ENCODE peak calls at places on chromosomes 16 and 17, in nine cellular contexts. One of them, this sample, is unnamed.

GRCh38 chr17:67439269-67439668 is 62.2 kb downstream of the PITPNC1 start:
- DNase-seq in OCI-LY7: no peak
- DNase-seq in stimulated activated CD4-positive, alpha-beta T cell treated with anti-CD3 and anti-CD28 coated beads, Interleukin-1b, Interleukin-23, amount 100 ng/mL, for 1 hour: no peak
- DNase-seq in colonic mucosa: no peak
- DNase-seq in adrenal gland: no peak
- DNase-seq in HL-60: no peak
- DNase-seq in NCI-H1417: no peak
- DNase-seq in GM13976: no peak
- DNase-seq in small intestine: no peak
- DNase-seq in this sample: no peak

GRCh38 chr17:75059369-75060345 is 12.6 kb downstream of the KCTD2 start:
- DNase-seq in stimulated activated CD4-positive, alpha-beta T cell treated with anti-CD3 and anti-CD28 coated beads, Interleukin-1b, Interleukin-23, amount 100 ng/mL, for 1 hour: no peak
- DNase-seq in adrenal gland: no peak
- DNase-seq in NCI-H1417: no peak
- DNase-seq in GM13976: peak
- DNase-seq in OCI-LY7: peak
- DNase-seq in colonic mucosa: no peak
- DNase-seq in small intestine: peak
- DNase-seq in HL-60: no peak
- DNase-seq in this sample: peak

GRCh38 chr16:77759821-77760220 is 28.5 kb upstream of the VAT1L start:
- DNase-seq in GM13976: no peak
- DNase-seq in NCI-H1417: no peak
- DNase-seq in colonic mucosa: no peak
- DNase-seq in OCI-LY7: no peak
- DNase-seq in HL-60: no peak
- DNase-seq in adrenal gland: no peak
- DNase-seq in small intestine: no peak
- DNase-seq in stimulated activated CD4-positive, alpha-beta T cell treated with anti-CD3 and anti-CD28 coated beads, Interleukin-1b, Interleukin-23, amount 100 ng/mL, for 1 hour: no peak
- DNase-seq in this sample: no peak

GRCh38 chr17:37301288-37301687 is 74.5 kb upstream of the C17orf78 start:
- DNase-seq in adrenal gland: peak
- DNase-seq in OCI-LY7: no peak
- DNase-seq in HL-60: no peak
- DNase-seq in stimulated activated CD4-positive, alpha-beta T cell treated with anti-CD3 and anti-CD28 coated beads, Interleukin-1b, Interleukin-23, amount 100 ng/mL, for 1 hour: no peak
- DNase-seq in GM13976: no peak
- DNase-seq in colonic mucosa: no peak
- DNase-seq in NCI-H1417: no peak
- DNase-seq in small intestine: no peak
- DNase-seq in this sample: no peak

GRCh38 chr16:1941162-1941923 is 1.7 kb downstream of the MSRB1 start:
- DNase-seq in OCI-LY7: peak
- DNase-seq in adrenal gland: no peak
- DNase-seq in small intestine: no peak
- DNase-seq in GM13976: no peak
- DNase-seq in colonic mucosa: peak
- DNase-seq in HL-60: peak
- DNase-seq in NCI-H1417: no peak
- DNase-seq in stimulated activated CD4-positive, alpha-beta T cell treated with anti-CD3 and anti-CD28 coated beads, Interleukin-1b, Interleukin-23, amount 100 ng/mL, for 1 hour: no peak
- DNase-seq in this sample: no peak

GRCh38 chr17:37702605-37703004 is 42.3 kb downstream of the HNF1B start:
- DNase-seq in adrenal gland: no peak
- DNase-seq in colonic mucosa: peak
- DNase-seq in GM13976: no peak
- DNase-seq in small intestine: peak
- DNase-seq in OCI-LY7: no peak
- DNase-seq in stimulated activated CD4-positive, alpha-beta T cell treated with anti-CD3 and anti-CD28 coated beads, Interleukin-1b, Interleukin-23, amount 100 ng/mL, for 1 hour: no peak
- DNase-seq in HL-60: no peak
- DNase-seq in NCI-H1417: no peak
- DNase-seq in this sample: no peak

GRCh38 chr17:68457168-68457538 is at the start of gene WIPI1:
- DNase-seq in NCI-H1417: no peak
- DNase-seq in OCI-LY7: peak
- DNase-seq in adrenal gland: peak
- DNase-seq in GM13976: no peak
- DNase-seq in stimulated activated CD4-positive, alpha-beta T cell treated with anti-CD3 and anti-CD28 coated beads, Interleukin-1b, Interleukin-23, amount 100 ng/mL, for 1 hour: no peak
- DNase-seq in small intestine: no peak
- DNase-seq in colonic mucosa: peak
- DNase-seq in HL-60: no peak
- DNase-seq in this sample: no peak

GRCh38 chr17:78974635-78975591 is 4.8 kb downstream of the LGALS3BP start:
- DNase-seq in HL-60: no peak
- DNase-seq in adrenal gland: peak
- DNase-seq in small intestine: no peak
- DNase-seq in OCI-LY7: peak
- DNase-seq in NCI-H1417: peak
- DNase-seq in GM13976: no peak
- DNase-seq in colonic mucosa: peak
- DNase-seq in stimulated activated CD4-positive, alpha-beta T cell treated with anti-CD3 and anti-CD28 coated beads, Interleukin-1b, Interleukin-23, amount 100 ng/mL, for 1 hour: no peak
- DNase-seq in this sample: peak

GRCh38 chr17:63222655-63223054 is 223.5 kb downstream of the CYB561 start:
- DNase-seq in NCI-H1417: no peak
- DNase-seq in colonic mucosa: no peak
- DNase-seq in OCI-LY7: no peak
- DNase-seq in small intestine: no peak
- DNase-seq in stimulated activated CD4-positive, alpha-beta T cell treated with anti-CD3 and anti-CD28 coated beads, Interleukin-1b, Interleukin-23, amount 100 ng/mL, for 1 hour: no peak
- DNase-seq in GM13976: no peak
- DNase-seq in adrenal gland: no peak
- DNase-seq in HL-60: no peak
- DNase-seq in this sample: no peak

GRCh38 chr17:57515662-57516211 is 229.4 kb downstream of the CCDC182 start:
- DNase-seq in HL-60: no peak
- DNase-seq in colonic mucosa: no peak
- DNase-seq in NCI-H1417: no peak
- DNase-seq in stimulated activated CD4-positive, alpha-beta T cell treated with anti-CD3 and anti-CD28 coated beads, Interleukin-1b, Interleukin-23, amount 100 ng/mL, for 1 hour: no peak
- DNase-seq in small intestine: no peak
- DNase-seq in GM13976: no peak
- DNase-seq in OCI-LY7: peak
- DNase-seq in adrenal gland: no peak
- DNase-seq in this sample: no peak

GRCh38 chr17:78476973-78477372 is 98.5 kb downstream of the PGS1 start:
- DNase-seq in stimulated activated CD4-positive, alpha-beta T cell treated with anti-CD3 and anti-CD28 coated beads, Interleukin-1b, Interleukin-23, amount 100 ng/mL, for 1 hour: no peak
- DNase-seq in adrenal gland: no peak
- DNase-seq in colonic mucosa: no peak
- DNase-seq in OCI-LY7: no peak
- DNase-seq in NCI-H1417: no peak
- DNase-seq in GM13976: no peak
- DNase-seq in HL-60: no peak
- DNase-seq in small intestine: no peak
- DNase-seq in this sample: no peak